ENCODE peak calls at places on chromosomes 3 and 15, in four cellular contexts. B is cardiac fibroblast; Z is caudate nucleus; L is effector CD4-positive, alpha-beta T cell. F is an unnamed sample.

GRCh38 chr3:72890166-72890925 is 2.5 kb downstream of the GXYLT2 start:
- DNase-seq in B (peak), Z (no peak), L (no peak), F (no peak)

GRCh38 chr3:5324780-5325179 is 137.3 kb downstream of the EDEM1 start:
- DNase-seq in B (no peak), Z (no peak), L (no peak), F (no peak)

GRCh38 chr3:86554346-86554745 is 436.6 kb downstream of the VGLL3 start:
- DNase-seq in B (no peak), Z (no peak), L (no peak), F (no peak)

GRCh38 chr3:128970741-128971048 is 23.2 kb downstream of the CFAP92 start:
- DNase-seq in B (peak), Z (no peak), L (no peak), F (peak)

GRCh38 chr3:42655980-42656679 is 2.6 kb downstream of the ZBTB47 start:
- DNase-seq in B (peak), Z (no peak), L (no peak), F (no peak)

GRCh38 chr3:101084404-101084803 is 91.2 kb upstream of the ABI3BP start:
- DNase-seq in B (no peak), Z (no peak), L (no peak), F (no peak)

GRCh38 chr3:173932624-173933023 is 535.1 kb downstream of the NLGN1 start:
- DNase-seq in B (peak), Z (no peak), L (no peak), F (no peak)

GRCh38 chr3:118742760-118743159 is 291.9 kb downstream of the IGSF11 start:
- DNase-seq in B (no peak), Z (no peak), L (no peak), F (no peak)

GRCh38 chr3:97950360-97950759 is 21.9 kb downstream of the RIOX2 start:
- DNase-seq in B (no peak), Z (no peak), L (no peak), F (no peak)

GRCh38 chr3:127442551-127442950 is 148.0 kb downstream of the TPRA1 start:
- DNase-seq in B (no peak), Z (no peak), L (no peak), F (no peak)

GRCh38 chr3:138256022-138256421 is 68.9 kb downstream of the ARMC8 start:
- DNase-seq in B (no peak), Z (no peak), L (no peak), F (no peak)

GRCh38 chr15:44801797-44802196 is 65.5 kb downstream of the TRIM69 start:
- DNase-seq in B (no peak), Z (no peak), L (no peak), F (no peak)

GRCh38 chr3:182242563-182242962 is 530.8 kb downstream of the SOX2 start:
- DNase-seq in B (no peak), Z (no peak), L (no peak), F (no peak)

GRCh38 chr15:43939070-43939469 is 112.3 kb downstream of the WDR76 start:
- DNase-seq in B (peak), Z (no peak), L (no peak), F (no peak)

GRCh38 chr15:101028321-101028720 is 109.2 kb downstream of the LRRK1 start:
- DNase-seq in B (no peak), Z (no peak), L (no peak), F (peak)

GRCh38 chr3:169998668-169999131 is 32.1 kb downstream of the SEC62 start:
- DNase-seq in B (peak), Z (no peak), L (no peak), F (no peak)

GRCh38 chr3:50486219-50486888 is 17.1 kb downstream of the CACNA2D2 start:
- DNase-seq in B (no peak), Z (no peak), L (no peak), F (peak)

GRCh38 chr15:78148392-78149067 is 632 bp upstream of the IDH3A start:
- DNase-seq in B (no peak), Z (no peak), L (no peak), F (no peak)

GRCh38 chr15:55282284-55282833 is 7.3 kb downstream of the RAB27A start:
- DNase-seq in B (peak), Z (no peak), L (no peak), F (peak)

GRCh38 chr3:178719036-178719635 is 182.9 kb downstream of the KCNMB2 start:
- DNase-seq in B (peak), Z (no peak), L (no peak), F (no peak)

GRCh38 chr3:48157950-48158376 is 30.3 kb downstream of the CDC25A start:
- DNase-seq in B (peak), Z (peak), L (peak), F (peak)

GRCh38 chr15:34889486-34889885 is 80.1 kb downstream of the AQR start:
- DNase-seq in B (peak), Z (no peak), L (no peak), F (no peak)

GRCh38 chr3:10377148-10377725 is 56.3 kb upstream of the SEC13 start:
- DNase-seq in B (no peak), Z (no peak), L (no peak), F (no peak)

GRCh38 chr3:10988991-10989484 is 3.5 kb upstream of the SLC6A1 start:
- DNase-seq in B (no peak), Z (no peak), L (no peak), F (no peak)

GRCh38 chr3:160756907-160757623 is 1.0 kb downstream of the PPM1L start:
- DNase-seq in B (no peak), Z (peak), L (no peak), F (no peak)

GRCh38 chr3:123152656-123153055 is 49.1 kb upstream of the SEC22A start:
- DNase-seq in B (no peak), Z (no peak), L (no peak), F (peak)

GRCh38 chr15:63250312-63250965 is 27.0 kb upstream of the APH1B start:
- DNase-seq in B (peak), Z (no peak), L (no peak), F (no peak)

GRCh38 chr3:39104961-39105686 is 2.3 kb downstream of the GORASP1 start:
- DNase-seq in B (no peak), Z (no peak), L (no peak), F (no peak)

GRCh38 chr3:72336821-72337479 is 511.3 kb downstream of the SHQ1 start:
- DNase-seq in B (peak), Z (no peak), L (no peak), F (no peak)

GRCh38 chr3:163315786-163316185 is 1762.5 kb downstream of the SI start:
- DNase-seq in B (peak), Z (no peak), L (no peak), F (no peak)

GRCh38 chr15:34721802-34722795 is 32.7 kb downstream of the GJD2 start:
- DNase-seq in B (peak), Z (peak), L (no peak), F (no peak)

GRCh38 chr3:155391583-155391982 is 98.1 kb upstream of the STRIT1 start:
- DNase-seq in B (peak), Z (no peak), L (no peak), F (no peak)

F was measured in activated CD8-positive, alpha-beta memory T cell treated with anti-CD3 and anti-CD28 coated beads, Interleukin-2, amount 10 ng/mL, durations not matched to agents 7 days and 5 days.